ENCODE peak calls at places on chromosomes 6 and 20, in four cellular contexts. One of them, this sample, is unnamed.

GRCh38 chr20:51321343-51322163 is 221.0 kb downstream of the NFATC2 start:
- DNase-seq in heart left ventricle: no peak
- DNase-seq in neural progenitor cell: no peak
- DNase-seq in astrocyte of the spinal cord: no peak
- DNase-seq in this sample: no peak

GRCh38 chr6:131003419-131004386 is 59.3 kb downstream of the EPB41L2 start:
- DNase-seq in astrocyte of the spinal cord: no peak
- DNase-seq in neural progenitor cell: peak
- DNase-seq in heart left ventricle: no peak
- DNase-seq in this sample: no peak

GRCh38 chr20:34240121-34240520 is 1.1 kb upstream of the ASIP start:
- DNase-seq in neural progenitor cell: no peak
- DNase-seq in astrocyte of the spinal cord: no peak
- DNase-seq in heart left ventricle: no peak
- DNase-seq in this sample: no peak

GRCh38 chr20:3203315-3204123 is 963 bp downstream of the DDRGK1 start:
- DNase-seq in heart left ventricle: no peak
- DNase-seq in neural progenitor cell: peak
- DNase-seq in astrocyte of the spinal cord: peak
- DNase-seq in this sample: peak

GRCh38 chr6:99178168-99178567 is 171.3 kb downstream of the FAXC start:
- DNase-seq in astrocyte of the spinal cord: no peak
- DNase-seq in neural progenitor cell: no peak
- DNase-seq in heart left ventricle: no peak
- DNase-seq in this sample: no peak

GRCh38 chr6:49050606-49051005 is 412.4 kb downstream of the MMUT start:
- DNase-seq in heart left ventricle: no peak
- DNase-seq in astrocyte of the spinal cord: no peak
- DNase-seq in neural progenitor cell: no peak
- DNase-seq in this sample: no peak

GRCh38 chr20:53841741-53842140 is 228.7 kb downstream of the BCAS1 start:
- DNase-seq in neural progenitor cell: no peak
- DNase-seq in heart left ventricle: no peak
- DNase-seq in astrocyte of the spinal cord: no peak
- DNase-seq in this sample: no peak

GRCh38 chr20:40657526-40657925 is 31.5 kb downstream of the MAFB start:
- DNase-seq in astrocyte of the spinal cord: no peak
- DNase-seq in heart left ventricle: no peak
- DNase-seq in neural progenitor cell: no peak
- DNase-seq in this sample: no peak

GRCh38 chr6:19838442-19839236 is 1.5 kb downstream of the ID4 start:
- DNase-seq in neural progenitor cell: peak
- DNase-seq in heart left ventricle: peak
- DNase-seq in astrocyte of the spinal cord: peak
- DNase-seq in this sample: no peak

GRCh38 chr20:57076202-57076651 is 190.2 kb downstream of the BMP7 start:
- DNase-seq in heart left ventricle: no peak
- DNase-seq in neural progenitor cell: no peak
- DNase-seq in astrocyte of the spinal cord: peak
- DNase-seq in this sample: no peak

GRCh38 chr6:111951439-111952140 is 78.3 kb upstream of the FYN start:
- DNase-seq in heart left ventricle: no peak
- DNase-seq in astrocyte of the spinal cord: no peak
- DNase-seq in neural progenitor cell: no peak
- DNase-seq in this sample: no peak

GRCh38 chr20:57620999-57621398 is 773 bp upstream of the ZBP1 start:
- DNase-seq in heart left ventricle: no peak
- DNase-seq in astrocyte of the spinal cord: no peak
- DNase-seq in neural progenitor cell: no peak
- DNase-seq in this sample: no peak

GRCh38 chr6:41692080-41692675 is 43.2 kb downstream of the TFEB start:
- DNase-seq in astrocyte of the spinal cord: no peak
- DNase-seq in heart left ventricle: no peak
- DNase-seq in neural progenitor cell: no peak
- DNase-seq in this sample: no peak

GRCh38 chr6:25883536-25883935 is 9.5 kb upstream of the SLC17A3 start:
- DNase-seq in astrocyte of the spinal cord: no peak
- DNase-seq in neural progenitor cell: no peak
- DNase-seq in heart left ventricle: no peak
- DNase-seq in this sample: no peak

GRCh38 chr20:49919009-49919408 is 3.7 kb upstream of the SPATA2 start:
- DNase-seq in heart left ventricle: no peak
- DNase-seq in astrocyte of the spinal cord: no peak
- DNase-seq in neural progenitor cell: no peak
- DNase-seq in this sample: no peak

GRCh38 chr6:8080338-8081151 is 16.4 kb upstream of the BLOC1S5 start:
- DNase-seq in neural progenitor cell: no peak
- DNase-seq in heart left ventricle: no peak
- DNase-seq in astrocyte of the spinal cord: peak
- DNase-seq in this sample: no peak

GRCh38 chr20:22248052-22248667 is 336.2 kb downstream of the FOXA2 start:
- DNase-seq in heart left ventricle: no peak
- DNase-seq in neural progenitor cell: peak
- DNase-seq in astrocyte of the spinal cord: peak
- DNase-seq in this sample: no peak

GRCh38 chr6:2970034-2970685 is 1.2 kb downstream of the SERPINB6 start:
- DNase-seq in astrocyte of the spinal cord: peak
- DNase-seq in neural progenitor cell: peak
- DNase-seq in heart left ventricle: no peak
- DNase-seq in this sample: peak

GRCh38 chr6:24410622-24411021 is 7.9 kb downstream of the MRS2 start:
- DNase-seq in heart left ventricle: no peak
- DNase-seq in neural progenitor cell: no peak
- DNase-seq in astrocyte of the spinal cord: no peak
- DNase-seq in this sample: no peak

GRCh38 chr20:16821211-16822089 is 73.3 kb downstream of the OTOR start:
- DNase-seq in neural progenitor cell: peak
- DNase-seq in astrocyte of the spinal cord: peak
- DNase-seq in heart left ventricle: peak
- DNase-seq in this sample: peak

GRCh38 chr6:30709101-30709868 is 7.8 kb downstream of the MDC1 start:
- DNase-seq in heart left ventricle: no peak
- DNase-seq in astrocyte of the spinal cord: no peak
- DNase-seq in neural progenitor cell: no peak
- DNase-seq in this sample: no peak

GRCh38 chr6:25192562-25192961 is 86.6 kb upstream of the CARMIL1 start:
- DNase-seq in heart left ventricle: no peak
- DNase-seq in astrocyte of the spinal cord: no peak
- DNase-seq in neural progenitor cell: no peak
- DNase-seq in this sample: no peak

GRCh38 chr20:59829415-59830106 is 103.9 kb downstream of the SYCP2 start:
- DNase-seq in astrocyte of the spinal cord: no peak
- DNase-seq in neural progenitor cell: no peak
- DNase-seq in heart left ventricle: no peak
- DNase-seq in this sample: no peak

GRCh38 chr6:63023726-63024125 is 187.5 kb upstream of the FKBP1C start:
- DNase-seq in astrocyte of the spinal cord: no peak
- DNase-seq in heart left ventricle: no peak
- DNase-seq in neural progenitor cell: no peak
- DNase-seq in this sample: no peak

GRCh38 chr20:10864076-10864672 is 190.4 kb upstream of the JAG1 start:
- DNase-seq in neural progenitor cell: no peak
- DNase-seq in heart left ventricle: no peak
- DNase-seq in astrocyte of the spinal cord: no peak
- DNase-seq in this sample: no peak

GRCh38 chr6:142728367-142728766 is 216.6 kb downstream of the HIVEP2 start:
- DNase-seq in astrocyte of the spinal cord: no peak
- DNase-seq in neural progenitor cell: no peak
- DNase-seq in heart left ventricle: no peak
- DNase-seq in this sample: no peak

GRCh38 chr6:41443616-41444525 is 102.3 kb upstream of the FOXP4 start:
- DNase-seq in heart left ventricle: no peak
- DNase-seq in neural progenitor cell: no peak
- DNase-seq in astrocyte of the spinal cord: peak
- DNase-seq in this sample: peak

GRCh38 chr6:125300992-125301434 is 754 bp downstream of the HDDC2 start:
- DNase-seq in heart left ventricle: no peak
- DNase-seq in neural progenitor cell: no peak
- DNase-seq in astrocyte of the spinal cord: peak
- DNase-seq in this sample: peak

GRCh38 chr6:90285611-90286381 is 10.8 kb downstream of the BACH2 start:
- DNase-seq in heart left ventricle: peak
- DNase-seq in neural progenitor cell: peak
- DNase-seq in astrocyte of the spinal cord: peak
- DNase-seq in this sample: no peak

GRCh38 chr6:3247255-3248146 is 11.2 kb upstream of the PSMG4 start:
- DNase-seq in heart left ventricle: peak
- DNase-seq in astrocyte of the spinal cord: peak
- DNase-seq in neural progenitor cell: peak
- DNase-seq in this sample: no peak

DNA sequence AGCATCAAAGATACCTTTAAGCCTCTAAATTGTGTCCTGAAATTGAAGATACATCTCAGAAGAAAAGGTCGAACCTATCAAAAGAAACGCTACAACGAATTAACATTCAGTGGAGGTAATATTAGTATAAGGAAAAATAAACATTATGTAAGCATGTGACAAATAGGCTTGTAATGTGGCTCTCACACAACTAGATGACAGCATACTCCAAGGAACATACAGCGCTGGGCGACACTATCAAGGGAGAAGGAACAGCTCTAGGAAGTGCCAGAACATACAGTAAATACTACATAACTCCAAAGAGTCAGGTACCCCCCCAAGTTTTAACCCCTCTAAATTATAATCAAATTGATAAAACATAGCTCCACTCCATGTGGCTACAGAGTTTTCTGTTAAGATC is 103.5 kb downstream of the LAMP5 start:
- DNase-seq in heart left ventricle: no peak
- DNase-seq in neural progenitor cell: peak
- DNase-seq in astrocyte of the spinal cord: peak
- DNase-seq in this sample: no peak
- H3K4me3 ChIP-seq in heart left ventricle: no peak
- H3K4me3 ChIP-seq in neural progenitor cell: no peak
- H3K4me3 ChIP-seq in astrocyte of the spinal cord: no peak
- H3K4me3 ChIP-seq in this sample: no peak

GRCh38 chr6:138300469-138300868 is 77.2 kb upstream of the SMIM28 start:
- DNase-seq in neural progenitor cell: no peak
- DNase-seq in astrocyte of the spinal cord: no peak
- DNase-seq in heart left ventricle: no peak
- DNase-seq in this sample: no peak
- H3K4me3 ChIP-seq in neural progenitor cell: no peak
- H3K4me3 ChIP-seq in astrocyte of the spinal cord: no peak
- H3K4me3 ChIP-seq in heart left ventricle: no peak
- H3K4me3 ChIP-seq in this sample: no peak

GRCh38 chr6:35359744-35360348 is 17.5 kb downstream of the PPARD start:
- DNase-seq in neural progenitor cell: peak
- DNase-seq in heart left ventricle: peak
- DNase-seq in astrocyte of the spinal cord: peak
- DNase-seq in this sample: no peak
- H3K4me3 ChIP-seq in neural progenitor cell: no peak
- H3K4me3 ChIP-seq in heart left ventricle: no peak
- H3K4me3 ChIP-seq in astrocyte of the spinal cord: no peak
- H3K4me3 ChIP-seq in this sample: no peak

GRCh38 chr6:68635706-68636513 is 828 bp downstream of the ADGRB3 start:
- DNase-seq in heart left ventricle: peak
- DNase-seq in neural progenitor cell: peak
- DNase-seq in astrocyte of the spinal cord: peak
- DNase-seq in this sample: peak
- H3K4me3 ChIP-seq in heart left ventricle: peak
- H3K4me3 ChIP-seq in neural progenitor cell: peak
- H3K4me3 ChIP-seq in astrocyte of the spinal cord: peak
- H3K4me3 ChIP-seq in this sample: peak